ENCODE peak calls at places on chromosomes 1 and 21, in four cellular contexts. One of them, this sample, is unnamed.
A peak's percentile ranks its signal among the peaks of the same experiment; 100 is the strongest.

GRCh38 chr1:231626951-231627614 is 493 bp downstream of the DISC1 start:
- DNase-seq in K562: no peak
- DNase-seq in GM12878: no peak
- DNase-seq in H1: no peak
- DNase-seq in this sample: peak; percentile 86

GRCh38 chr21:29300547-29301138 is 1.9 kb downstream of the BACH1 start:
- DNase-seq in K562: no peak
- DNase-seq in GM12878: peak; percentile 92
- DNase-seq in H1: no peak
- DNase-seq in this sample: no peak

GRCh38 chr1:85801520-85801919 is 93.3 kb upstream of the ZNHIT6 start:
- DNase-seq in K562: no peak
- DNase-seq in GM12878: no peak
- DNase-seq in H1: no peak
- DNase-seq in this sample: no peak

GRCh38 chr1:2380816-2381591 is 10.3 kb downstream of the MORN1 start:
- DNase-seq in K562: no peak
- DNase-seq in GM12878: no peak
- DNase-seq in H1: no peak
- DNase-seq in this sample: no peak

GRCh38 chr1:156599811-156600210 is 1.5 kb downstream of the GPATCH4 start:
- DNase-seq in K562: no peak
- DNase-seq in GM12878: no peak
- DNase-seq in H1: no peak
- DNase-seq in this sample: peak; percentile 67

GRCh38 chr1:224929335-224930237 is at the start of gene DNAH14:
- DNase-seq in K562: peak; percentile 90
- DNase-seq in GM12878: no peak
- DNase-seq in H1: peak; percentile 49
- DNase-seq in this sample: peak; percentile 69

GRCh38 chr1:2875677-2876531 is 74.4 kb upstream of the TTC34 start:
- DNase-seq in K562: peak; percentile 43
- DNase-seq in GM12878: no peak
- DNase-seq in H1: no peak
- DNase-seq in this sample: no peak

GRCh38 chr1:94125551-94126514 is 4.9 kb upstream of the ABCA4 start:
- DNase-seq in K562: no peak
- DNase-seq in GM12878: no peak
- DNase-seq in H1: no peak
- DNase-seq in this sample: no peak

GRCh38 chr1:14852301-14852700 is 253.8 kb downstream of the KAZN start:
- DNase-seq in K562: no peak
- DNase-seq in GM12878: no peak
- DNase-seq in H1: no peak
- DNase-seq in this sample: no peak

GRCh38 chr1:201761178-201761577 is 67.8 kb upstream of the IPO9 start:
- DNase-seq in K562: no peak
- DNase-seq in GM12878: no peak
- DNase-seq in H1: no peak
- DNase-seq in this sample: no peak

GRCh38 chr1:110628356-110629105 is 22.4 kb upstream of the KCNA2 start:
- DNase-seq in K562: no peak
- DNase-seq in GM12878: no peak
- DNase-seq in H1: no peak
- DNase-seq in this sample: no peak

GRCh38 chr1:179921472-179921871 is 33.1 kb upstream of the CEP350 start:
- DNase-seq in K562: no peak
- DNase-seq in GM12878: no peak
- DNase-seq in H1: no peak
- DNase-seq in this sample: no peak

GRCh38 chr1:223135176-223135575 is 7.9 kb downstream of the TLR5 start:
- DNase-seq in K562: no peak
- DNase-seq in GM12878: no peak
- DNase-seq in H1: no peak
- DNase-seq in this sample: no peak

GRCh38 chr1:86156571-86157455 is at the start of gene COL24A1:
- DNase-seq in K562: peak; percentile 14
- DNase-seq in GM12878: no peak
- DNase-seq in H1: no peak
- DNase-seq in this sample: peak; percentile 11

GRCh38 chr1:36109041-36109679 is 15.9 kb downstream of the COL8A2 start:
- DNase-seq in K562: no peak
- DNase-seq in GM12878: no peak
- DNase-seq in H1: no peak
- DNase-seq in this sample: peak; percentile 31

GRCh38 chr1:65279092-65279448 is 30.3 kb upstream of the DNAJC6 start:
- DNase-seq in K562: peak; percentile 37
- DNase-seq in GM12878: no peak
- DNase-seq in H1: no peak
- DNase-seq in this sample: no peak

GRCh38 chr1:84570436-84571149 is 3.6 kb downstream of the CTBS start:
- DNase-seq in K562: no peak
- DNase-seq in GM12878: no peak
- DNase-seq in H1: no peak
- DNase-seq in this sample: no peak

GRCh38 chr1:174077755-174078490 is 55.8 kb upstream of the RC3H1 start:
- DNase-seq in K562: no peak
- DNase-seq in GM12878: no peak
- DNase-seq in H1: no peak
- DNase-seq in this sample: no peak

GRCh38 chr1:29592731-29593130 is 356.4 kb downstream of the PTPRU start:
- DNase-seq in K562: no peak
- DNase-seq in GM12878: no peak
- DNase-seq in H1: no peak
- DNase-seq in this sample: no peak

GRCh38 chr1:96978431-96978830 is 256.8 kb downstream of the PTBP2 start:
- DNase-seq in K562: no peak
- DNase-seq in GM12878: no peak
- DNase-seq in H1: no peak
- DNase-seq in this sample: no peak

GRCh38 chr1:204863024-204863423 is 7.6 kb upstream of the NFASC start:
- DNase-seq in K562: no peak
- DNase-seq in GM12878: no peak
- DNase-seq in H1: no peak
- DNase-seq in this sample: no peak

GRCh38 chr1:29991025-29991424 is 732.4 kb downstream of the MATN1 start:
- DNase-seq in K562: peak; percentile 53
- DNase-seq in GM12878: no peak
- DNase-seq in H1: no peak
- DNase-seq in this sample: no peak

GRCh38 chr1:112337028-112337531 is 58.9 kb upstream of the CTTNBP2NL start:
- DNase-seq in K562: peak; percentile 67
- DNase-seq in GM12878: no peak
- DNase-seq in H1: no peak
- DNase-seq in this sample: peak; percentile 14

GRCh38 chr1:112344754-112345423 is 51.1 kb upstream of the CTTNBP2NL start:
- DNase-seq in K562: no peak
- DNase-seq in GM12878: no peak
- DNase-seq in H1: no peak
- DNase-seq in this sample: no peak

GRCh38 chr1:112346802-112347350 is 49.1 kb upstream of the CTTNBP2NL start:
- DNase-seq in K562: no peak
- DNase-seq in GM12878: no peak
- DNase-seq in H1: no peak
- DNase-seq in this sample: no peak

GRCh38 chr1:112341986-112342385 is 54.0 kb upstream of the CTTNBP2NL start:
- DNase-seq in K562: no peak
- DNase-seq in GM12878: no peak
- DNase-seq in H1: no peak
- DNase-seq in this sample: no peak
- H3K4me3 ChIP-seq in K562: no peak overlapping the region
- H3K4me3 ChIP-seq in GM12878: no peak overlapping the region
- H3K4me3 ChIP-seq in H1: no peak overlapping the region
- H3K4me3 ChIP-seq in this sample: no peak overlapping the region

DNA sequence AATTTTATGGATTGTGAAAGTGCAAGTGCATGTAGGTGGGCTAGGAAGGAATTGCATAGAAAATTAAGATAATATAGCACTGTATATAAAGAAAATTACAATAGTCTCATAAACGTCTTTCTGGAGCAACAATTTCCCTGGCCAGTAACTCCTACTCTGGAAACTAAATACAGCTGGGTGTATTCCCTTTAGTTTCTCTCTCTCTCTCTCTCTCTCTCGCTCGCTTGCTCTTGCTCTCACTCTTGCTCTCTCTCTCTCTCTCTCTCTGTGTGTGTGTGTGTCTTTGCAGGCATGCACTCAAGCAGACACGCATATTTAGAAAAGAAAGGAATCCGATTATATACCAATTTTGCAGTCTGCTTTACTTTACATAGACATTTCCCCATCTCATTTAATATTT is 14.7 kb downstream of the S100A10 start:
- DNase-seq in K562: no peak
- DNase-seq in GM12878: no peak
- DNase-seq in H1: no peak
- DNase-seq in this sample: no peak
- H3K27ac ChIP-seq in K562: no peak overlapping the region
- H3K27ac ChIP-seq in GM12878: no peak overlapping the region
- H3K27ac ChIP-seq in H1: no peak overlapping the region
- H3K27ac ChIP-seq in this sample: no peak overlapping the region

GRCh38 chr1:203422116-203422515 is 53.5 kb upstream of the PRELP start:
- DNase-seq in K562: no peak
- DNase-seq in GM12878: no peak
- DNase-seq in H1: no peak
- DNase-seq in this sample: no peak

GRCh38 chr1:203420220-203420705 is 55.3 kb upstream of the PRELP start:
- DNase-seq in K562: no peak
- DNase-seq in GM12878: no peak
- DNase-seq in H1: no peak
- DNase-seq in this sample: no peak

GRCh38 chr1:203424285-203424684 is 51.3 kb upstream of the PRELP start:
- DNase-seq in K562: no peak
- DNase-seq in GM12878: no peak
- DNase-seq in H1: no peak
- DNase-seq in this sample: no peak

GRCh38 chr1:203421246-203421645 is 54.4 kb upstream of the PRELP start:
- DNase-seq in K562: no peak
- DNase-seq in GM12878: no peak
- DNase-seq in H1: no peak
- DNase-seq in this sample: no peak

GRCh38 chr1:203422656-203423055 is 53.0 kb upstream of the PRELP start:
- DNase-seq in K562: no peak
- DNase-seq in GM12878: no peak
- DNase-seq in H1: no peak
- DNase-seq in this sample: no peak
- TF ChIP-seq GABPA in K562: no peak
- TF ChIP-seq GABPA in GM12878: no peak
- TF ChIP-seq GABPA in H1: no peak
- TF ChIP-seq GABPA in this sample: no peak

DNA sequence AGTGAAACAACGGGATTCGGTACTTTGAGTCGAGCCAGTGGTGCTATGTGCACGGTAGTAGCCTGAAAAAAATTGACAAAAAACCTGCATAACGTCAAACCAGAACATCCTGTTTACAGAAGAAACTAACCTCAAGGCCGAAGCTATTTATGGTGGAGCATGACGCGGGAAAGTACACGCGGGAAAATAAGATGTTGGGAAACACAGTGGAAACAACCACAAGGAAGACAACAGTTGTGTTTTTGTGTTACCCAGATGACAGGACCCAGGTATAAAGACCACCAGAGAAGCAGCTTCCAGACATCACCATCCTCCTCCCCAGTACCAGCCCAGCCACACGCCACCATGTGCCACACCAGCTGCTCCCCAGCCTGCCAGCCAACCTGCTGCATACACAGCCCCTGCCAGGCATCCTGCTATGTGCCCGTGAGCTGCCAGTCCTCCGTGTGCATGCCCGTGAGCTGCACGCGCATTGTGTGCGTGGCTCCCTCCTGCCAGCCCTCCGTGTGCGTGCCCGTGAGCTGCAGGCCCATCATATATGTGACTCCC is at the start of gene KRTAP12-3:
- DNase-seq in K562: no peak
- DNase-seq in GM12878: no peak
- DNase-seq in H1: no peak
- DNase-seq in this sample: no peak
- H3K4me3 ChIP-seq in K562: no peak within 1 kb of the TSS
- H3K4me3 ChIP-seq in GM12878: no peak within 1 kb of the TSS
- H3K4me3 ChIP-seq in H1: no peak within 1 kb of the TSS
- H3K4me3 ChIP-seq in this sample: no peak within 1 kb of the TSS

GRCh38 chr1:27589841-27590426 is 14.0 kb downstream of the AHDC1 start:
- DNase-seq in K562: no peak
- DNase-seq in GM12878: no peak
- DNase-seq in H1: no peak
- DNase-seq in this sample: no peak
- H3K27ac ChIP-seq in K562: no peak overlapping the region
- H3K27ac ChIP-seq in GM12878: no peak overlapping the region
- H3K27ac ChIP-seq in H1: no peak overlapping the region
- H3K27ac ChIP-seq in this sample: no peak overlapping the region

DNA sequence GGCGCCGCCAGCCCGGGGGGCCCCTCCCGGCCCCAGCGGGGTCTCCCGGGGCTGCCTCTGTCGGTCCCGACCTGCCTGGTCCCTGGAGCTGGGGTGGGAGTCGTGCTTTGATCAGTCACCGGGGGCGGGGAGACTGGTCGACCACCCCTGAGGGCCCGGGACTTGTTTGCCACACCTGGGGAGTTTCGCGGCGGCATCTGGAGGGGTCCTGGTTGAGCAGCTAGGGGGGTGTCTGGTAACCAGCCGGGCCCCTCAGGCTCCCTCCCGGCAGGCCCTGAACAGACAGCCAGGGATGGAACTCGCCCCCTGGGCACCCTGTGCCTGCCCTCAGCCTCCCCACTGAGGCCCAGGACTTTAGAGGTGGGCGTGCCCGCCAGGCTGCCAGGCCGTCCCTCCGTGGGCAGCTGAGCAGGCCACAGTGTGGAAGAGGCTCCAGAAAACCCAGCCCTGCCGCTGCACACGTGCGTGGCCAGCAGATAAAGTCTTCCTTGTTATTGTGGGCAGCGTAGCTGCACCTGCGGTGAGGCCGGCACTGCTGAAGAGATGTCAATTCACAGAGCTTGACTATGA is 13.3 kb upstream of the SAMD11 start:
- DNase-seq in K562: no peak
- DNase-seq in GM12878: no peak
- DNase-seq in H1: no peak
- DNase-seq in this sample: no peak
- TF ChIP-seq GABPA in K562: no peak
- TF ChIP-seq GABPA in GM12878: no peak
- TF ChIP-seq GABPA in H1: no peak
- TF ChIP-seq GABPA in this sample: no peak

This sample was measured in HL-60.